ENCODE peak calls at places on chromosomes 11 and 22, in nine cellular contexts. I is KG1; E is D341Med; A is H9; J is naive thymus-derived CD8-positive, alpha-beta T cell; Z is memory B cell; M is stimulated activated CD4-positive, alpha-beta T cell treated with anti-CD3 and anti-CD28 coated beads, Interleukin-2, amount 100 ng/mL, for 24 hours; D is AG09309; T is dermis blood vessel endothelial cell. F is an unnamed sample.

GRCh38 chr11:72573380-72573949 is 100.8 kb downstream of the PDE2A start:
- DNase-seq in E (peak), J (no peak), I (no peak), T (peak), Z (no peak), A (peak), M (peak), D (no peak), F (peak)

GRCh38 chr11:117941163-117941707 is 12.0 kb upstream of the TMPRSS13 start:
- DNase-seq in A (no peak), Z (peak), I (no peak), J (no peak), M (no peak), T (no peak), E (no peak), D (no peak), F (no peak)

GRCh38 chr22:46070722-46071450 is 79.4 kb upstream of the PPARA start:
- DNase-seq in E (peak), T (peak), D (no peak), I (peak), A (peak), M (peak), J (no peak), Z (peak), F (peak)

GRCh38 chr22:44460287-44461082 is 37.5 kb downstream of the RTL6 start:
- DNase-seq in E (no peak), D (no peak), Z (no peak), J (no peak), T (no peak), M (no peak), I (no peak), A (no peak), F (no peak)

GRCh38 chr22:40345271-40345670 is 1.0 kb upstream of the ADSL start:
- DNase-seq in M (peak), E (no peak), I (no peak), J (no peak), D (no peak), Z (no peak), T (peak), A (no peak), F (peak)

GRCh38 chr11:12324585-12324984 is 52.8 kb upstream of the PARVA start:
- DNase-seq in T (no peak), Z (no peak), I (no peak), A (no peak), M (no peak), J (no peak), D (no peak), E (no peak), F (no peak)

GRCh38 chr11:15920856-15921629 is 435.3 kb downstream of the SOX6 start:
- DNase-seq in Z (no peak), I (no peak), T (no peak), D (no peak), M (no peak), A (no peak), J (no peak), E (no peak), F (no peak)

GRCh38 chr11:72773291-72773690 is 20.6 kb downstream of the STARD10 start:
- DNase-seq in A (no peak), D (peak), E (no peak), Z (no peak), T (peak), J (no peak), I (no peak), M (no peak), F (peak)

GRCh38 chr11:108929241-108929640 is 264.4 kb downstream of the DDX10 start:
- DNase-seq in E (no peak), I (no peak), J (no peak), T (peak), M (no peak), A (no peak), D (peak), Z (no peak), F (peak)

GRCh38 chr11:107623183-107623582 is 32.2 kb downstream of the ELMOD1 start:
- DNase-seq in E (no peak), J (no peak), M (no peak), T (no peak), A (no peak), Z (no peak), I (no peak), D (no peak), F (no peak)

GRCh38 chr11:95266751-95267374 is 35.9 kb upstream of the SESN3 start:
- DNase-seq in Z (no peak), T (no peak), I (no peak), J (no peak), A (no peak), M (no peak), E (no peak), D (no peak), F (peak)

GRCh38 chr22:32621656-32622003 is 147.0 kb downstream of the FBXO7 start:
- DNase-seq in A (no peak), Z (no peak), M (no peak), T (no peak), I (no peak), J (no peak), D (no peak), E (no peak), F (no peak)

GRCh38 chr11:1223346-1224108 is 661 bp downstream of the MUC5B start:
- DNase-seq in J (no peak), M (no peak), I (no peak), E (peak), A (peak), Z (no peak), D (no peak), T (no peak), F (no peak)

GRCh38 chr11:57321996-57322880 is 2.5 kb downstream of the TNKS1BP1 start:
- DNase-seq in D (peak), T (peak), Z (no peak), I (no peak), J (no peak), E (peak), A (peak), M (peak), F (peak)

GRCh38 chr11:129987950-129988349 is 14.7 kb downstream of the PRDM10 start:
- DNase-seq in Z (no peak), I (no peak), J (no peak), T (no peak), A (no peak), E (no peak), D (no peak), M (no peak), F (no peak)

GRCh38 chr11:57426439-57426753 is 525 bp downstream of the SLC43A3 start:
- DNase-seq in Z (no peak), I (no peak), T (no peak), J (no peak), M (peak), E (no peak), A (peak), D (no peak), F (no peak)

GRCh38 chr11:77182542-77183420 is 54.7 kb downstream of the MYO7A start:
- DNase-seq in T (no peak), J (no peak), M (no peak), A (no peak), D (no peak), Z (no peak), E (no peak), I (no peak), F (no peak)

GRCh38 chr22:44620129-44620840 is 81.7 kb upstream of the PRR5 start:
- DNase-seq in T (peak), A (peak), M (peak), Z (no peak), I (no peak), E (peak), D (no peak), J (peak), F (peak)

GRCh38 chr22:23256986-23257888 is 76.9 kb downstream of the BCR start:
- DNase-seq in Z (no peak), J (no peak), M (no peak), A (no peak), T (no peak), D (no peak), E (no peak), I (no peak), F (peak)

GRCh38 chr22:28976588-28976987 is 85.0 kb downstream of the C22orf31 start:
- DNase-seq in J (no peak), E (no peak), Z (no peak), I (no peak), A (no peak), D (peak), M (no peak), T (peak), F (peak)

GRCh38 chr11:2259897-2260451 is 10.4 kb downstream of the ASCL2 start:
- DNase-seq in Z (no peak), E (no peak), T (no peak), A (peak), D (no peak), I (no peak), M (no peak), J (no peak), F (no peak)

GRCh38 chr11:66768088-66768521 is 39.1 kb upstream of the SPTBN2 start:
- DNase-seq in A (no peak), I (no peak), M (no peak), T (no peak), E (no peak), Z (no peak), J (no peak), D (no peak), F (peak)

GRCh38 chr11:109421981-109422590 is at the start of gene C11orf87:
- DNase-seq in E (peak), T (peak), D (no peak), A (peak), I (no peak), J (no peak), Z (no peak), M (no peak), F (peak)

GRCh38 chr22:47810505-47811500 is 1048.4 kb downstream of the TBC1D22A start:
- DNase-seq in Z (no peak), I (no peak), D (no peak), A (no peak), M (no peak), T (no peak), J (no peak), E (no peak), F (no peak)

GRCh38 chr11:79263001-79263400 is 177.8 kb downstream of the TENM4 start:
- DNase-seq in I (no peak), A (peak), M (no peak), Z (no peak), J (no peak), D (no peak), E (no peak), T (no peak), F (no peak)

GRCh38 chr22:32106930-32107329 is 52.2 kb downstream of the C22orf42 start:
- DNase-seq in E (no peak), D (no peak), J (no peak), Z (no peak), A (peak), I (no peak), M (peak), T (peak), F (peak)

GRCh38 chr11:134038897-134039470 is 29.9 kb upstream of the JAM3 start:
- DNase-seq in J (no peak), Z (no peak), D (no peak), A (no peak), T (no peak), E (peak), I (no peak), M (no peak), F (peak)

GRCh38 chr11:70334351-70334995 is 63.9 kb upstream of the CTTN start:
- DNase-seq in J (no peak), A (no peak), T (no peak), Z (no peak), I (no peak), E (no peak), M (no peak), D (no peak), F (no peak)

GRCh38 chr11:117217141-117217609 is 14.7 kb downstream of the PCSK7 start:
- DNase-seq in M (no peak), I (no peak), Z (no peak), E (no peak), T (peak), A (no peak), J (no peak), D (peak), F (peak)

GRCh38 chr11:133919330-133920108 is 37.2 kb downstream of the IGSF9B start:
- DNase-seq in D (no peak), E (no peak), M (no peak), A (peak), T (no peak), I (no peak), J (no peak), Z (no peak), F (no peak)

GRCh38 chr22:35638408-35638807 is 9.8 kb upstream of the APOL6 start:
- DNase-seq in I (no peak), T (peak), Z (no peak), J (no peak), M (no peak), A (no peak), D (peak), E (peak), F (peak)

GRCh38 chr11:71342951-71343827 is 90.8 kb upstream of the SHANK2 start:
- DNase-seq in D (no peak), E (no peak), M (peak), I (no peak), A (peak), J (no peak), Z (no peak), T (peak), F (peak)

GRCh38 chr11:61737636-61738386 is 14.6 kb upstream of the MYRF start:
- DNase-seq in A (peak), T (no peak), E (no peak), I (no peak), D (no peak), Z (no peak), M (no peak), J (no peak), F (no peak)

GRCh38 chr22:41636467-41636866 is 15.4 kb downstream of the XRCC6 start:
- DNase-seq in A (no peak), Z (no peak), E (no peak), J (no peak), M (no peak), T (no peak), D (no peak), I (no peak), F (peak)